ENCODE peak calls at places on chromosome 5, in five cellular contexts. S, T, Z, F and R are unnamed samples.

GRCh38 chr5:154214236-154215106 is 23.9 kb downstream of the GALNT10 start:
- DNase-seq in S (no peak), F (no peak), T (no peak), Z (no peak), R (no peak)

GRCh38 chr5:110108520-110108919 is 418.8 kb downstream of the MAN2A1 start:
- DNase-seq in S (no peak), F (no peak), Z (no peak), T (no peak), R (no peak)

GRCh38 chr5:154143121-154143725 is 47.3 kb upstream of the GALNT10 start:
- DNase-seq in T (no peak), F (no peak), Z (no peak), S (no peak), R (no peak)

GRCh38 chr5:95283761-95284511 is 958 bp downstream of the MCTP1 start:
- DNase-seq in Z (no peak), T (no peak), S (no peak), F (no peak), R (peak)

GRCh38 chr5:128574041-128574440 is 36.0 kb upstream of the FBN2 start:
- DNase-seq in T (no peak), F (no peak), S (no peak), Z (no peak), R (no peak)

GRCh38 chr5:137481596-137481995 is 17.5 kb downstream of the SPOCK1 start:
- DNase-seq in F (no peak), T (no peak), Z (no peak), S (no peak), R (no peak)

GRCh38 chr5:163410505-163410904 is 26.9 kb upstream of the CCNG1 start:
- DNase-seq in Z (no peak), S (no peak), T (no peak), F (no peak), R (no peak)

GRCh38 chr5:151098185-151098813 is 17.5 kb upstream of the TNIP1 start:
- DNase-seq in Z (no peak), T (no peak), S (no peak), F (no peak), R (no peak)

GRCh38 chr5:140977003-140977402 is 10.7 kb downstream of the PCDHAC2 start:
- DNase-seq in S (no peak), T (no peak), F (no peak), Z (no peak), R (no peak)

GRCh38 chr5:6820851-6821479 is 107.7 kb downstream of the TENT4A start:
- DNase-seq in F (no peak), Z (peak), S (peak), T (peak), R (peak)

GRCh38 chr5:1725641-1726468 is 73.8 kb downstream of the MRPL36 start:
- DNase-seq in Z (no peak), S (no peak), T (no peak), F (no peak), R (no peak)

GRCh38 chr5:83036991-83037390 is 40.2 kb downstream of the TMEM167A start:
- DNase-seq in F (no peak), S (no peak), Z (no peak), T (no peak), R (no peak)

GRCh38 chr5:77774981-77775772 is 962 bp downstream of the TBCA start:
- DNase-seq in Z (no peak), F (no peak), T (peak), S (no peak), R (no peak)

GRCh38 chr5:163585206-163585605 is 79.8 kb downstream of the MAT2B start:
- DNase-seq in S (no peak), T (no peak), Z (no peak), F (no peak), R (no peak)

GRCh38 chr5:58898538-58898937 is 315.7 kb downstream of the RAB3C start:
- DNase-seq in T (no peak), Z (no peak), S (no peak), F (no peak), R (no peak)

GRCh38 chr5:132371603-132371994 is 2.1 kb downstream of the SLC22A5 start:
- DNase-seq in Z (no peak), S (no peak), F (no peak), T (no peak), R (no peak)

GRCh38 chr5:74641014-74641777 is 668 bp upstream of the ENC1 start:
- DNase-seq in Z (no peak), S (peak), T (peak), F (no peak), R (peak)

GRCh38 chr5:133782736-133783135 is 170.4 kb upstream of the FSTL4 start:
- DNase-seq in F (no peak), S (no peak), Z (no peak), T (no peak), R (no peak)

GRCh38 chr5:109239501-109239900 is 170.3 kb downstream of the PJA2 start:
- DNase-seq in S (peak), Z (no peak), F (no peak), T (no peak), R (no peak)

GRCh38 chr5:170635706-170636105 is 131.9 kb downstream of the KCNIP1 start:
- DNase-seq in S (no peak), Z (no peak), F (no peak), T (no peak), R (no peak)

GRCh38 chr5:136080483-136081180 is 51.8 kb downstream of the TGFBI start:
- DNase-seq in S (no peak), Z (peak), F (peak), T (no peak), R (no peak)

GRCh38 chr5:13976867-13977479 is 32.5 kb upstream of the DNAH5 start:
- DNase-seq in Z (no peak), S (no peak), T (peak), F (no peak), R (peak)

GRCh38 chr5:13973724-13974123 is 29.2 kb upstream of the DNAH5 start:
- DNase-seq in F (no peak), T (no peak), Z (no peak), S (no peak), R (no peak)

GRCh38 chr5:13972029-13972428 is 27.5 kb upstream of the DNAH5 start:
- DNase-seq in T (no peak), Z (no peak), S (no peak), F (no peak), R (no peak)

GRCh38 chr5:13976223-13976622 is 31.7 kb upstream of the DNAH5 start:
- DNase-seq in F (no peak), T (no peak), S (no peak), Z (no peak), R (no peak)
- TF ChIP-seq SUZ12 in F (no peak), T (no peak), S (no peak), Z (no peak), R (no peak)

DNA sequence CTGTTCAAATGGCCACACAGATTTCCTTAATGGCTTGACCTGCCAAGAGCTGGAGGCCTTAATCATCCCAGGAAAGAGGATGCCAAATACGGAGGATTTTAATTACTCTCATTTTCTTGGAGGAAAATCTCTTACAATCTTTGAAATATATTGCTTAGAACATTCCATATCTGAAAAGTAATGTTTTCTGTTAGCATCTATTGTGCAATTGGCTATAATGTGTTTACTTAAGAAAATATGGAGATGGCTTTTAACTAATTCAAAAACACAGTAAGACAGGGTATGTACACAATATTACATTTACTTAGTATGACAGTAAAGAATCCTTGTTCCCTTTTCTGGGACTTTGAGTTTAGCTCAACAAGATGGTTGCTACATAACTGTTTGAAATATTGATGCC is 68.9 kb upstream of the SELENOP start:
- DNase-seq in Z (no peak), S (no peak), F (no peak), T (no peak), R (no peak)
- TF ChIP-seq SUZ12 in Z (no peak), S (no peak), F (no peak), T (no peak), R (no peak)

DNA sequence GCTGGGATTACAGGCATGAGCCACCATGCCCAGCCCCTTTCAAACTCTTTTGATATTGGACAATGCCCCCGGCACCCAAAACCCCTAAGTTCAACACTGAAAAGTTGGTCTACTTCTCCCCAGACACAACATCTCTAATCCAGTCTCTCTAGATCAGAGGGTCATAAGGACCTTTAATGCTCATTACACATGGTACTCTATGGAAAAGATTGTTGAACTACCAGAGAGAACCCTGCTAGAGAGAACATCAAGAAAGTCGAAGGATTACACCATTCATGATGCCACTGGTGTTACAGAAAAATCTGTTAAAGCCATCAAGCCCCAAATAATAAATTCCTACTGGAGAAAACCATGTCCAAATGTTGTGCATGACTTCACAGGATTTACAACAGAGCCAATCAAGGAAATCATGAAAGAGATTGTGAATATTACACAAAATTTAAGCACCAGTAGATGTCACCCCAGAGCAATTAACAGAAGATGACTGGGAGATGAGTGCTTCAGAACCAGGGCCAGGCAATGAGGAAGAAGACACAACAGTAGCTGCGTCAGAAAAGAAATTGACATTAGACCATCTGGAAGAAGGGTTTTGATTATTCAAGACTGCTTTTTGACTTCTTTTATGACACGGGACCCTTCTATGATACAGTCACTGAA is 28.3 kb upstream of the NIPAL4 start:
- DNase-seq in F (peak), S (peak), Z (no peak), T (peak), R (no peak)
- TF ChIP-seq SUZ12 in F (no peak), S (no peak), Z (no peak), T (no peak), R (no peak)

GRCh38 chr5:126355940-126356339 is 67.3 kb upstream of the GRAMD2B start:
- DNase-seq in Z (no peak), T (no peak), F (peak), S (no peak), R (no peak)

GRCh38 chr5:126351138-126351537 is 72.1 kb upstream of the GRAMD2B start:
- DNase-seq in T (no peak), Z (no peak), F (no peak), S (no peak), R (no peak)

GRCh38 chr5:126357585-126358342 is 65.4 kb upstream of the GRAMD2B start:
- DNase-seq in T (no peak), S (no peak), Z (no peak), F (no peak), R (no peak)

GRCh38 chr5:126354857-126355731 is 68.1 kb upstream of the GRAMD2B start:
- DNase-seq in T (no peak), S (no peak), Z (no peak), F (no peak), R (no peak)

GRCh38 chr5:126354012-126354856 is 69.0 kb upstream of the GRAMD2B start:
- DNase-seq in F (peak), S (no peak), T (peak), Z (no peak), R (peak)
- TF ChIP-seq SUZ12 in F (no peak), S (no peak), T (no peak), Z (no peak), R (no peak)